ENCODE peak calls at places on chromosomes 1 and 21, in five cellular contexts. X, A, B, H and T are unnamed samples.
A peak's percentile ranks its signal among the peaks of the same experiment; 100 is the strongest.

GRCh38 chr1:185917646-185918045 is 183.5 kb downstream of the HMCN1 start:
- DNase-seq in X (no peak), A (no peak), B (no peak), H (no peak), T (no peak)

GRCh38 chr1:224298344-224299330 is 31.3 kb downstream of the NVL start:
- DNase-seq in X (no peak), A (no peak), B (no peak), H (no peak), T (no peak)

GRCh38 chr1:24437631-24438396 is 22.2 kb downstream of the NIPAL3 start:
- DNase-seq in X (no peak), A (no peak), B (no peak), H (no peak), T (no peak)

GRCh38 chr1:88946845-88947244 is 45.6 kb downstream of the KYAT3 start:
- DNase-seq in X (no peak), A (no peak), B (no peak), H (no peak), T (peak; percentile 2)

GRCh38 chr1:91015794-91016550 is 5.9 kb downstream of the ZNF644 start:
- DNase-seq in X (no peak), A (peak; percentile 81), B (no peak), H (no peak), T (no peak)

GRCh38 chr1:41399148-41399795 is 38.0 kb downstream of the FOXO6 start:
- DNase-seq in X (peak; percentile 63), A (no peak), B (no peak), H (no peak), T (no peak)

GRCh38 chr1:245153081-245153644 is 1.6 kb upstream of the KIF26B start:
- DNase-seq in X (peak; percentile 80), A (peak; percentile 39), B (peak; percentile 68), H (peak; percentile 72), T (peak; percentile 68)

GRCh38 chr1:223393275-223394214 is at the start of gene CCDC185:
- DNase-seq in X (peak; percentile 66), A (no peak), B (peak; percentile 25), H (no peak), T (no peak)

GRCh38 chr1:169288011-169288414 is 79.6 kb downstream of the NME7 start:
- DNase-seq in X (no peak), A (no peak), B (no peak), H (no peak), T (no peak)

GRCh38 chr21:44383216-44383615 is 29.8 kb downstream of the TRPM2 start:
- DNase-seq in X (no peak), A (no peak), B (no peak), H (no peak), T (no peak)

GRCh38 chr1:55071477-55071876 is 32.1 kb downstream of the PCSK9 start:
- DNase-seq in X (peak; percentile 53), A (peak; percentile 18), B (peak; percentile 44), H (peak; percentile 34), T (no peak)

GRCh38 chr1:84862810-84863251 is 30.2 kb downstream of the LPAR3 start:
- DNase-seq in X (no peak), A (no peak), B (no peak), H (no peak), T (no peak)

GRCh38 chr1:198605426-198605825 is 33.4 kb upstream of the PTPRC start:
- DNase-seq in X (peak; percentile 1), A (no peak), B (no peak), H (no peak), T (no peak)

GRCh38 chr1:3785458-3786157 is 10.7 kb downstream of the LRRC47 start:
- DNase-seq in X (peak; percentile 58), A (no peak), B (no peak), H (peak; percentile 65), T (peak; percentile 35)

GRCh38 chr1:111334169-111334568 is 43.5 kb downstream of the CHIA start:
- DNase-seq in X (peak; percentile 12), A (no peak), B (no peak), H (peak; percentile 26), T (peak; percentile 18)

GRCh38 chr1:244460195-244460594 is 878 bp upstream of the CATSPERE start:
- DNase-seq in X (no peak), A (no peak), B (no peak), H (no peak), T (peak; percentile 46)

GRCh38 chr1:171433451-171433850 is 51.9 kb upstream of the PRRC2C start:
- DNase-seq in X (no peak), A (no peak), B (peak; percentile 23), H (no peak), T (no peak)

GRCh38 chr1:186202174-186202843 is 172.7 kb downstream of the TPR start:
- DNase-seq in X (no peak), A (no peak), B (no peak), H (no peak), T (no peak)

GRCh38 chr21:38329176-38329575 is 72.4 kb downstream of the KCNJ15 start:
- DNase-seq in X (no peak), A (no peak), B (no peak), H (no peak), T (no peak)

GRCh38 chr1:97245682-97246081 is 524.1 kb downstream of the PTBP2 start:
- DNase-seq in X (no peak), A (no peak), B (no peak), H (no peak), T (no peak)

GRCh38 chr1:113868387-113869083 is 3.0 kb downstream of the PTPN22 start:
- DNase-seq in X (no peak), A (no peak), B (no peak), H (no peak), T (no peak)

GRCh38 chr1:8752411-8752810 is 65.0 kb downstream of the RERE start:
- DNase-seq in X (no peak), A (no peak), B (no peak), H (no peak), T (no peak)

GRCh38 chr1:107183011-107183410 is 42.2 kb downstream of the NTNG1 start:
- DNase-seq in X (no peak), A (no peak), B (no peak), H (no peak), T (no peak)

GRCh38 chr1:227343727-227344551 is 25.6 kb upstream of the CDC42BPA start:
- DNase-seq in X (no peak), A (no peak), B (peak; percentile 32), H (no peak), T (no peak)

GRCh38 chr1:185373813-185374524 is 56.9 kb upstream of the IVNS1ABP start:
- DNase-seq in X (no peak), A (no peak), B (no peak), H (no peak), T (peak; percentile 44)

GRCh38 chr1:226310637-226311195 is 1.8 kb upstream of the LIN9 start:
- DNase-seq in X (no peak), A (no peak), B (peak; percentile 25), H (no peak), T (no peak)

GRCh38 chr1:74145086-74145485 is 52.9 kb downstream of the LRRIQ3 start:
- DNase-seq in X (no peak), A (no peak), B (no peak), H (no peak), T (no peak)

DNA sequence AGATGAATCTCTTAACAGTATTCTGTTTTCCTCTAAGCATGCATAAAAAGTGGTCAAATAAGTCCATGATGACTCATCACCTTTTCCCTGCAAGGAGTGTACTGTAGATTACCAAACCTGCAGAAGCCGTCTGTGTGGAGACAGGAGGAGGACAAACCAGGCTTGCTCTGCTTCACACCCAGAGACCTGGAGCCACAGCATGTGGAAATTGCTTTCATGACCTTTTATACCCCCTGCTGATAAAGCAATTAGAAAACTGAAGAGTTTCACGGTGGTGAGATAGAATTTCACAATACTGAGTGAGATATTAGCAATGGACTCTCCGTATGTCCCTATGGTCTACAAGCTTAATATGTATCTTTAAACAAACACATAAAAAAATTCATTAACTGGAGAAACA is 9.4 kb downstream of the CORT start:
- DNase-seq in X (no peak), A (no peak), B (peak; percentile 33), H (peak; percentile 65), T (peak; percentile 28)
- TF ChIP-seq REST in X (no peak), A (no peak), B (no peak), H (no peak), T (no peak)

DNA sequence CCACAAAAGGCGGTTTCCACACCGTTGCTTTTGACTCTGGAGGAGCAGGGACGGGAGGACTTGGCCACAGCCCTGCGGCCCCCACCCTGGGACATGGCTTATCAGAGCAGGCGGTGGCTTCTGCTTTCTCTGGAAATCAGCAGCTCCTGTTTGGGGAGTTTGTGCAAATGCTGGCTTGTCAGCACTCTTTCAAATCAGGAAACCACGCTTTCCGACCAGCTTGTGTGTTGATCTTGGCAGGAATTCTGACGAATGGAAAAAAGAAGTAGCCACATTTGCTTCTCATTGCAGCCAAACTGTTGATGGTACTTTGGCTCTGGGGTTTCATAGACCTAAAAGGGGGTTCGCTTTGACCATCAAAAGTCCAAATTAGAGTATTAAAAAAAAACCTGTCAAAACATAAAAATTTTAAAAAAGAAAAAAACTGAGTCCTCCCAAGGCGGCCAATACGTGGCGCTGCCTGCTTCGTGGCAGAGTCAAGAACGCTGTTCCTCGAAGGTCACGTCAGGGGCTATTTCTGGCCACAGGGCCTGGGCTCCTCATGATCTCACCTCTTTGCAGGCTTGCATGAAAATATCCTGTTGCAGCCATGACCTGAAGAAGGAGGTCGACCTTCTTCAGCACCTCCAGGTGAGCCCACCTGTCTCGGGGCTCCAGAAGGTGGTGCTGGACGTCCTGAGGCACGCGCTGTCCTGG is 80.8 kb upstream of the EFHD2 start:
- DNase-seq in X (peak; percentile 37), A (no peak), B (no peak), H (peak; percentile 62), T (peak; percentile 27)
- TF ChIP-seq CTCF in X (no peak), A (no peak), B (no peak), H (peak; percentile 60), T (no peak)

GRCh38 chr1:153774780-153775431 is at the start of gene SLC27A3:
- DNase-seq in X (peak; percentile 88), A (no peak), B (no peak), H (peak; percentile 83), T (no peak)
- TF ChIP-seq REST in X (no peak), A (no peak), B (no peak), H (no peak), T (no peak)

GRCh38 chr1:109075531-109076490 is at the start of gene TAF13:
- DNase-seq in X (peak; percentile 96), A (peak; percentile 66), B (peak; percentile 80), H (peak; percentile 95), T (peak; percentile 93)
- TF ChIP-seq CTCF in X (peak; percentile 22), A (no peak), B (no peak), H (peak; percentile 29), T (no peak)

GRCh38 chr1:62912028-62912638 is 128.2 kb downstream of the ATG4C start:
- DNase-seq in X (peak; percentile 18), A (no peak), B (peak; percentile 2), H (peak; percentile 38), T (peak; percentile 2)
- TF ChIP-seq REST in X (no peak), A (no peak), B (no peak), H (no peak), T (no peak)